ENCODE peak calls at places on chromosomes 7 and 10, in ten cellular contexts. R is lung, Q is spleen, J is tibial artery, N is stomach, G is upper lobe of right lung, C is thoracic aorta, F is adrenal gland, X is H9, U is endothelial cell of umbilical vein. K is an unnamed sample.
A peak's percentile ranks its signal among the peaks of the same experiment; 100 is the strongest.

GRCh38 chr7:38542156-38542555 is 89.0 kb downstream of the AMPH start:
- DNase-seq in R (no peak), Q (no peak), J (no peak), N (no peak), G (no peak), C (no peak), F (no peak), X (no peak), U (no peak), K (no peak)

GRCh38 chr10:46520941-46521340 is 35.5 kb downstream of the GPRIN2 start:
- DNase-seq in R (no peak), Q (peak; percentile 70), J (no peak), N (peak; percentile 28), G (peak; percentile 64), C (no peak), F (peak; percentile 16), X (no peak), U (no peak), K (no peak)

GRCh38 chr7:35799846-35800717 is 775 bp upstream of the SEPTIN7 start:
- DNase-seq in R (peak; percentile 90), Q (peak; percentile 96), J (peak; percentile 82), N (peak; percentile 83), G (peak; percentile 94), C (peak; percentile 60), F (peak; percentile 85), X (peak; percentile 95), U (no peak), K (peak; percentile 95)

GRCh38 chr7:47836513-47837202 is 111.6 kb downstream of the PKD1L1 start:
- DNase-seq in R (no peak), Q (no peak), J (no peak), N (no peak), G (no peak), C (no peak), F (no peak), X (no peak), U (no peak), K (no peak)

GRCh38 chr7:101599787-101600186 is 29.3 kb downstream of the MYL10 start:
- DNase-seq in R (no peak), Q (no peak), J (no peak), N (no peak), G (no peak), C (no peak), F (no peak), X (no peak), U (no peak), K (no peak)

GRCh38 chr7:40571796-40572195 is 437.0 kb downstream of the SUGCT start:
- DNase-seq in R (no peak), Q (no peak), J (no peak), N (no peak), G (no peak), C (no peak), F (no peak), X (no peak), U (no peak), K (no peak)

GRCh38 chr7:99008921-99009530 is 130.7 kb downstream of the TRRAP start:
- DNase-seq in R (no peak), Q (no peak), J (no peak), N (no peak), G (no peak), C (no peak), F (no peak), X (no peak), U (no peak), K (no peak)

GRCh38 chr7:153657182-153657800 is 394.9 kb upstream of the DPP6 start:
- DNase-seq in R (no peak), Q (no peak), J (no peak), N (no peak), G (no peak), C (no peak), F (no peak), X (no peak), U (no peak), K (no peak)

GRCh38 chr7:4230352-4230751 is 451.7 kb upstream of the FOXK1 start:
- DNase-seq in R (no peak), Q (no peak), J (no peak), N (no peak), G (no peak), C (no peak), F (no peak), X (no peak), U (no peak), K (no peak)

GRCh38 chr7:4221043-4221442 is 461.1 kb upstream of the FOXK1 start:
- DNase-seq in R (no peak), Q (no peak), J (no peak), N (no peak), G (no peak), C (no peak), F (no peak), X (no peak), U (no peak), K (no peak)

GRCh38 chr7:4225352-4225751 is 456.7 kb upstream of the FOXK1 start:
- DNase-seq in R (peak; percentile 53), Q (no peak), J (no peak), N (no peak), G (peak; percentile 71), C (no peak), F (no peak), X (no peak), U (no peak), K (no peak)

GRCh38 chr7:4227105-4228010 is 454.7 kb upstream of the FOXK1 start:
- DNase-seq in R (no peak), Q (peak; percentile 22), J (no peak), N (no peak), G (peak; percentile 41), C (no peak), F (no peak), X (no peak), U (no peak), K (peak; percentile 11)

DNA sequence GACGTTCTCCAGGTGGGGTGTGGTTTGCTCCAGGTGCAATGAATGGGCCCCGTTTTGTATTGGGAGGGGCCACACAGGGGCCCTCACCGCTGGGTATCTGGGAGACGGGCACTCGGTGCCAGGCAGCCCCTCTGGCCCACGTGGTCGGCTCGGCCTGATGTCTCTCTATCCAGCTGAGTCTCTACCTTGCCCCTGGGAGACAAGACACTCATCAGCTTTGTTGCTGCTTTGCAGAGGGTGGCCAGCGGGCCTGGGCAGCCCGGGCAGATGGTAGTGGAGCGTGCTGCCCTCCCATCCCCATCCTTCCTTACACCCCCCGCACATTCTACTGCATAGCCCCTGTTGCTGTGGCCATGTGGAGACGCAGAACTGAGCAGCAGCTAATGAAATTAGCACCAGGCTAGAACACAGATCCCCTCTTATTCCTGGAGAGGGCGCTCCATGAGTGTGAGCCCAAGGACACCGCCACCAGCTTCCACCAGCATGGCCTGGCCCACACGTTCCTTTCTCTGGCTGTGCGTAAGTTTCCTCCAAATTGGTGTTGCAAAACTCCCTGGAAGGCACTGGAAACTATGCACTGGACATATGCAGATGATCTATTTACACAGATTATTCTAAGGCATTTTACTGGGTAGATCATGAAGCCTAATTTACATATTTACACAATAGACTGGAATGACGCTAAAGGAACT is 455.8 kb upstream of the FOXK1 start:
- DNase-seq in R (no peak), Q (no peak), J (no peak), N (no peak), G (peak; percentile 45), C (no peak), F (no peak), X (peak; percentile 74), U (no peak), K (peak; percentile 40)
- H3K27ac ChIP-seq in R (no peak overlapping the region), Q (no peak overlapping the region), J (no peak overlapping the region), N (no peak overlapping the region), G (no peak overlapping the region), C (no peak overlapping the region), F (no peak overlapping the region), X (no peak overlapping the region), U (no peak overlapping the region), K (no peak overlapping the region)

GRCh38 chr7:83696101-83696500 is 47.2 kb upstream of the SEMA3E start:
- DNase-seq in R (no peak), Q (no peak), J (no peak), N (no peak), G (no peak), C (no peak), F (no peak), X (no peak), U (no peak), K (no peak)

GRCh38 chr7:83695126-83695960 is 46.4 kb upstream of the SEMA3E start:
- DNase-seq in R (no peak), Q (no peak), J (no peak), N (no peak), G (no peak), C (no peak), F (no peak), X (no peak), U (no peak), K (no peak)

GRCh38 chr7:83691095-83691494 is 42.2 kb upstream of the SEMA3E start:
- DNase-seq in R (no peak), Q (no peak), J (no peak), N (no peak), G (no peak), C (no peak), F (no peak), X (peak; percentile 45), U (no peak), K (no peak)

GRCh38 chr7:83689855-83690254 is 40.9 kb upstream of the SEMA3E start:
- DNase-seq in R (no peak), Q (no peak), J (no peak), N (no peak), G (no peak), C (no peak), F (no peak), X (no peak), U (no peak), K (no peak)

DNA sequence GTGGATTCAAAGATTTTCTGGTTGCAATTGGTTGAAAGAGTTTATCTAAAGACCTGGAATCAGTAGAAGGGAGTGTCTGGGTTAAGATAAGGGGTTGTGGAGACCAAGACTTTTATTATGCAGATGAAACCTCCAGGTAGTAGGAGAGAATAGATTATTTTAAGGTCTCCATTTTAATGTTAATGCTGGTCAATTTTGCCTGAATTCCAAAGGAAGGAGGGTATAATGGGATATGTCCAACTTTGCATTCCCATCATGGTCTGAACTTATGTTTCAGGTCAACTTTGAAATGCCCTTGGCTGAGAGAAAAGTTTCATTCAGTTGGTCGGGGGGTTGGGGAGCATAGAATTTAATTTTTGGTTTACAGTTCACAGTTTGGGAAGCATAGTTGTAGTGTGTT is 44.3 kb upstream of the SEMA3E start:
- DNase-seq in R (no peak), Q (no peak), J (no peak), N (no peak), G (no peak), C (no peak), F (no peak), X (no peak), U (no peak), K (no peak)
- H3K4me1 ChIP-seq in R (no peaks in the 10 kb centered on the region), Q (no peaks in the 10 kb centered on the region), J (no peaks in the 10 kb centered on the region), N (no peaks in the 10 kb centered on the region), G (no peaks in the 10 kb centered on the region), C (no peaks in the 10 kb centered on the region), F (no peaks in the 10 kb centered on the region), X (peaks cover 20% of the 10 kb centered on the region), U (no peaks in the 10 kb centered on the region), K (no peaks in the 10 kb centered on the region)

GRCh38 chr10:29517352-29517923 is 117.3 kb downstream of the SVIL start:
- DNase-seq in R (no peak), Q (no peak), J (no peak), N (no peak), G (no peak), C (no peak), F (peak; percentile 44), X (peak; percentile 88), U (peak; percentile 22), K (peak; percentile 73)
- TF ChIP-seq CTCF in R (no peak), Q (no peak), J (no peak), N (peak; percentile 19), G (peak; percentile 46), C (peak; percentile 49), F (peak; percentile 28), X (peak; percentile 85), U (peak; percentile 57), K (peak; percentile 86)

DNA sequence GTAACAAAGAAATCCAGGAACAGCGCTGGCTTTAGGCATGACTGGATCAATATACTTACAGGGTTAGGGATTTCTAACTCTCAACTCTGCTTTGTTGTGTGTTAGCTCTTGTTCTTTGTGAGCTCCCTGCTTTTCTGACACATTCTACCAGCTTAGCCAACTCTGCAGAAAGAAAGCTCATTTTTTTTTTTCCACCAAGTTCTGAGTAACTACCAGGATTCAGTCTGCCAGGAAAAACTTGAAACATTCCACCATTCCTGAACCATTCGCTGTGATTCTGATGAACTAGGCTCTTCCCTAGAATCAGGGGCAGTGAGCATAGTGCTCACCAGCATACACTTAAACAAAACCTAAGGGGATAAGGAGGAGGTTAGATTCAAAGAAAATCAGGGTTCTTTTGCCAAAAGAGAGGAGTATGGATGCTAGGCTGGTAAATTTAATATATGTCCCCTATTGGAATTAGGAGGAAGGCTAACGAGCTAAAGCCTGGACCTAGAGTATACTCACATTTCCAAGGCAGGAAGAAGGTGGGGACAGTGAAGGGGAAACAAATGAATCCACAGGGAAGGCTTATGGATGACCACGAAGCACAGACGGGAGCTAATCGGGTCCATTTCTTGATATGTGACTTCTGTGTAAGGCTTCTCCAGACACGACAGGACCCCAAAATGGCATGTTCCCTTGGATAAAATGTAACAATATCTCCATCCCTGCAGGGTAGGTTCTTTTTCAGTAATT is 183.4 kb downstream of the PRKG1 start:
- DNase-seq in R (no peak), Q (no peak), J (no peak), N (no peak), G (no peak), C (no peak), F (no peak), X (no peak), U (no peak), K (no peak)
- H3K27ac ChIP-seq in R (no peak overlapping the region), Q (no peak overlapping the region), J (peak overlapping the region; percentile 40), N (no peak overlapping the region), G (no peak overlapping the region), C (peak overlapping the region; percentile 66), F (no peak overlapping the region), X (no peak overlapping the region), U (no peak overlapping the region), K (no peak overlapping the region)

K was measured in A673.